ENCODE peak calls at places on chromosome 1, in six cellular contexts. V, C, U, S, J and Y are unnamed samples.

GRCh38 chr1:186042216-186042615 is 308.0 kb downstream of the HMCN1 start:
- DNase-seq in S (no peak), V (no peak), U (no peak), J (no peak), C (no peak), Y (peak)

GRCh38 chr1:183887826-183888819 is 83.2 kb downstream of the RGL1 start:
- DNase-seq in U (no peak), J (peak), S (no peak), C (peak), V (no peak), Y (no peak)

GRCh38 chr1:13916530-13916929 is 216.5 kb downstream of the PRDM2 start:
- DNase-seq in C (no peak), S (no peak), J (no peak), U (no peak), V (no peak), Y (no peak)

GRCh38 chr1:48059289-48059688 is 62.1 kb upstream of the TRABD2B start:
- DNase-seq in S (no peak), U (no peak), C (no peak), V (no peak), J (no peak), Y (no peak)

GRCh38 chr1:31660871-31661455 is 16.3 kb upstream of the PEF1 start:
- DNase-seq in C (no peak), U (no peak), S (no peak), J (no peak), V (no peak), Y (no peak)

GRCh38 chr1:53324321-53324720 is 3.5 kb downstream of the LRP8 start:
- DNase-seq in J (no peak), U (no peak), C (no peak), S (no peak), V (peak), Y (no peak)

GRCh38 chr1:247332215-247332900 is 691 bp upstream of the ZNF496 start:
- DNase-seq in V (peak), U (no peak), C (peak), S (peak), J (peak), Y (peak)

GRCh38 chr1:118960567-118961136 is 27.5 kb downstream of the TBX15 start:
- DNase-seq in J (no peak), C (peak), U (no peak), S (no peak), V (peak), Y (no peak)

GRCh38 chr1:7786785-7787184 is 2.7 kb downstream of the PER3 start:
- DNase-seq in V (no peak), U (no peak), S (no peak), C (no peak), J (no peak), Y (no peak)

GRCh38 chr1:153341431-153341934 is 7.2 kb downstream of the PGLYRP4 start:
- DNase-seq in U (no peak), J (no peak), C (no peak), S (no peak), V (no peak), Y (no peak)

GRCh38 chr1:4711191-4711915 is 56.9 kb downstream of the AJAP1 start:
- DNase-seq in S (peak), J (no peak), C (no peak), U (no peak), V (no peak), Y (no peak)

GRCh38 chr1:24417681-24418080 is 2.1 kb downstream of the NIPAL3 start:
- DNase-seq in C (peak), S (no peak), U (peak), V (no peak), J (peak), Y (peak)

GRCh38 chr1:96698332-96698983 is 23.1 kb upstream of the PTBP2 start:
- DNase-seq in C (peak), U (no peak), J (peak), V (no peak), S (no peak), Y (no peak)

GRCh38 chr1:85585845-85586244 is 5.3 kb downstream of the CCN1 start:
- DNase-seq in J (peak), U (peak), S (no peak), C (peak), V (no peak), Y (no peak)

GRCh38 chr1:16156848-16157495 is 1.1 kb upstream of the EPHA2 start:
- DNase-seq in S (no peak), C (peak), U (no peak), J (peak), V (no peak), Y (peak)

GRCh38 chr1:114315601-114316000 is 161.9 kb upstream of the SYT6 start:
- DNase-seq in U (no peak), J (no peak), V (no peak), S (no peak), C (peak), Y (no peak)

GRCh38 chr1:63593887-63594617 is 841 bp downstream of the PGM1 start:
- DNase-seq in U (peak), C (peak), J (peak), V (peak), S (peak), Y (peak)

GRCh38 chr1:228768345-228768717 is 33.1 kb downstream of the RHOU start:
- DNase-seq in S (no peak), U (no peak), C (no peak), J (no peak), V (no peak), Y (no peak)

GRCh38 chr1:6813165-6813564 is 27.9 kb downstream of the CAMTA1 start:
- DNase-seq in S (no peak), U (no peak), J (no peak), C (no peak), V (no peak), Y (no peak)

GRCh38 chr1:150142083-150142482 is 7.6 kb upstream of the PLEKHO1 start:
- DNase-seq in J (no peak), V (no peak), S (no peak), U (no peak), C (no peak), Y (no peak)

GRCh38 chr1:44637590-44638411 is 36.5 kb downstream of the TMEM53 start:
- DNase-seq in U (peak), S (no peak), V (no peak), C (no peak), J (no peak), Y (no peak)

GRCh38 chr1:8330271-8331125 is 12.6 kb downstream of the SLC45A1 start:
- DNase-seq in U (no peak), C (no peak), V (no peak), J (no peak), S (no peak), Y (no peak)

GRCh38 chr1:3498986-3499385 is 44.5 kb downstream of the ARHGEF16 start:
- DNase-seq in U (no peak), C (no peak), S (no peak), J (no peak), V (no peak), Y (no peak)

GRCh38 chr1:172399369-172400072 is 21.0 kb upstream of the C1orf105 start:
- DNase-seq in S (peak), J (peak), U (peak), V (peak), C (peak), Y (peak)

GRCh38 chr1:52002038-52002917 is 11.8 kb upstream of the RAB3B start:
- DNase-seq in C (peak), U (peak), J (peak), S (peak), V (no peak), Y (peak)

GRCh38 chr1:67879485-67879884 is 46.2 kb upstream of the GNG12 start:
- DNase-seq in C (no peak), U (no peak), V (no peak), J (no peak), S (no peak), Y (no peak)

GRCh38 chr1:160954158-160955104 is at the start of gene ITLN2:
- DNase-seq in J (peak), C (peak), S (peak), V (no peak), U (peak), Y (peak)

GRCh38 chr1:27551170-27551952 is 52.6 kb downstream of the AHDC1 start:
- DNase-seq in J (no peak), V (no peak), U (no peak), C (no peak), S (no peak), Y (no peak)

GRCh38 chr1:154353966-154354365 is 28.6 kb downstream of the ATP8B2 start:
- DNase-seq in C (no peak), J (no peak), S (no peak), U (no peak), V (no peak), Y (no peak)
- TF ChIP-seq CTCF in C (no peak), J (no peak), S (no peak), U (no peak), V (no peak), Y (no peak)

GRCh38 chr1:159173303-159173702 is 1.9 kb downstream of the CADM3 start:
- DNase-seq in S (no peak), C (no peak), V (no peak), U (no peak), J (no peak), Y (no peak)

GRCh38 chr1:159172599-159173291 is 1.3 kb downstream of the CADM3 start:
- DNase-seq in J (no peak), U (no peak), V (peak), C (no peak), S (no peak), Y (no peak)

GRCh38 chr1:159171688-159172501 is 480 bp downstream of the CADM3 start:
- DNase-seq in U (no peak), S (no peak), J (no peak), V (peak), C (no peak), Y (peak)

GRCh38 chr1:159170639-159171038 is 776 bp upstream of the CADM3 start:
- DNase-seq in J (no peak), S (no peak), C (no peak), U (no peak), V (no peak), Y (peak)

DNA sequence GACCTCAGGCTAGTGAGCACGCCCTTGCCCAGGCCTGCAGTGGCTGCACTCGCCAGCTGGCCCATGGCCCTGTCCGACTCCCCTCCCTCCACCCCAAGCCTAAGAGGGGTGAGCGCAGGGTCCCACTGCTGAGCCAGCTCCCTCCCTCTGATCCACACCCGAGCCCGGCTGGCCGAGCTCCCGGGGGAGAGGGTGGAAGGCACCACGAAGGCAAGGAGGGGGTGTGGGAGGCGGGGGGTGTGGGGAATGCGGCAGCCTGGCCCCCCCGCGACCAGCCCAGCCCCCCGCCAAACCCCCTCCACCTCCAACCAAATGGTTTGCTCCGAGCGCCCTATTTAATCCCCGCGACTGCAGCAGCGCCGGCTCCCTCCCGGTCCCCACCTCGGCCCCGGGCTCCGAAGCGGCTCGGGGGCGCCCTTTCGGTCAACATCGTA is at the start of gene CADM3:
- DNase-seq in S (no peak), U (no peak), J (no peak), C (no peak), V (peak), Y (no peak)
- H3K4me3 ChIP-seq in S (no peak), U (no peak), J (no peak), C (no peak), V (peak), Y (no peak)

DNA sequence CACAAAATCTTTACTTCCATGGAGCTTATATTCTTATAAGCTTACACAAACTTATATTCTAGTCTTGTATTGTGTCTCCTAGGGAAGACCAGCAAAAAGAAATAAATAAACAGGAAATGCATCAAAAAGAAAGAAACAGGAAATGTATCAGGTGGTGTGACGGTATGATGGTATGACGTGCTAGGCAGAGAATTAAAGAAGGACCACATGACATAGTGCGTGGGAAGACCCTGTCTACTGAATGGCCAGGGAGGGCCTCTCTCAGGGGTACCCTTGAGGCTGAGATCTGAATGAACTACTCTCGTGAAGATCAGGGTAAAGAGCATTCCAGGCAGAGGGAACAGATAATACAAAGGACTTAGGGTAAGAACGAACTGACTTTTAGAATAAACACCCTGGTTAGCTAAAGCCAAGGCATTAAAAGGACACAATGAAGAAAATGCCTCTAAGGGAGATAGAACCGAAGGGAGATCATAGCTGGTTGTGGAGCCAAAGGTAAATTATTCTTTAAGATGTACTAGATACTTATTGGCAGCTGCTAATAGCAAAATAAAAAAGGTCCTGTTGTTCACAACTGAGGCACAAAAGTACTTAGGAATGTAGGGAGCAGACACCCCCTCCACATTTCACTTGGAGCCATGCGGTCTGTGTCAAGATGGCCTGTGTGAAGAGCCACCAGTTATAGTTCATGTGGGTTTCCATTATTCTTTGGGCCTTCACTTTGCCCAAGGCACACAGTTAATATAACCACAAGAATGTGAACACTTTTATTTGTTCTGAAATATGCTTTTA is 15.8 kb upstream of the WDR26 start:
- DNase-seq in V (no peak), J (no peak), U (no peak), S (no peak), C (no peak), Y (no peak)
- TF ChIP-seq CTCF in V (no peak), J (no peak), U (no peak), S (no peak), C (no peak), Y (no peak)

GRCh38 chr1:111131693-111132092 is 8.2 kb downstream of the DRAM2 start:
- DNase-seq in S (no peak), V (no peak), J (no peak), C (no peak), U (no peak), Y (no peak)

GRCh38 chr1:111133863-111134262 is 6.0 kb downstream of the DRAM2 start:
- DNase-seq in J (no peak), U (no peak), V (no peak), C (no peak), S (no peak), Y (no peak)

GRCh38 chr1:111126354-111126753 is 13.5 kb downstream of the DRAM2 start:
- DNase-seq in V (no peak), S (no peak), U (no peak), J (no peak), C (no peak), Y (no peak)

DNA sequence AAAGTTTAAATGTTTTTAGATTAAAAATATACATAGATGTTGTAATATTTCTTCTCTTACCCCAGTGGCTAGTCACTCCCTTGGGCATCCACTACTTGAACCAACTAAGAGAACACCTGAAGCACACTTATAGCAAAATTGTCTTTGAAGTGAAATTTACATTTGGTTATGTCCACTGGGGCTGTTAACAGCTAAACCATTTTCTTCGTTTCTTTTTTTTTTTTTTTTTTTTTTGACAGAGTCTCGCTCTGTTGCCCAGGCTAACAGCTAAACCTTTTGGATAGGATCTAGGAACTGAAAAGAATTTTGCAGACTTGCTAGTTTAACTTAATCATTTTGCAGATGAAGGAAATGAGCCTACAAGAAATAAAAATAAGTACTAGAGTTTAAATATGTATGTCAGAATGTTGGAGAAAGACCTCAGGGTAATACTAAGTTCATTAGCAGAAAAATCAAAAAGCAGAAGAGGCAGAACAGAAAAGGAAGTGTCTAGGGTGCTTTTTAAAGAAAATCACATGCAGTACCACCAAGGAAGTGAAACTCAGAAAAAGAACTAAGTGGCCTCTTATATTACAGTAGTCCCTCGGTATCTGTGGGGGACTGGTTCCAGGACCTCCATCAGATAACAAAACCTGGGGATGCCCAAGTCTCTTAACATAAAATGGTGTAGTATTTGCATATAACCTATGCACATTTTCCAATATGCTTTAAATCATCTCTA is 11.8 kb downstream of the DRAM2 start:
- DNase-seq in U (no peak), V (no peak), C (no peak), J (no peak), S (no peak), Y (no peak)
- H3K4me3 ChIP-seq in U (no peak), V (no peak), C (no peak), J (no peak), S (no peak), Y (no peak)

GRCh38 chr1:115330480-115331013 is 7.5 kb downstream of the NGF start:
- DNase-seq in U (peak), V (no peak), J (peak), C (peak), S (no peak), Y (peak)
- TF ChIP-seq CTCF in U (no peak), V (no peak), J (peak), C (peak), S (no peak), Y (peak)

GRCh38 chr1:110878993-110879392 is 6.0 kb downstream of the CD53 start:
- DNase-seq in C (no peak), U (no peak), S (no peak), V (no peak), J (no peak), Y (no peak)

GRCh38 chr1:110877776-110878175 is 4.8 kb downstream of the CD53 start:
- DNase-seq in V (no peak), J (no peak), U (no peak), C (no peak), S (no peak), Y (no peak)

GRCh38 chr1:110875216-110875731 is 2.3 kb downstream of the CD53 start:
- DNase-seq in C (no peak), V (no peak), J (no peak), S (peak), U (no peak), Y (peak)

GRCh38 chr1:110877364-110877763 is 4.4 kb downstream of the CD53 start:
- DNase-seq in C (no peak), S (no peak), U (no peak), J (no peak), V (no peak), Y (no peak)

DNA sequence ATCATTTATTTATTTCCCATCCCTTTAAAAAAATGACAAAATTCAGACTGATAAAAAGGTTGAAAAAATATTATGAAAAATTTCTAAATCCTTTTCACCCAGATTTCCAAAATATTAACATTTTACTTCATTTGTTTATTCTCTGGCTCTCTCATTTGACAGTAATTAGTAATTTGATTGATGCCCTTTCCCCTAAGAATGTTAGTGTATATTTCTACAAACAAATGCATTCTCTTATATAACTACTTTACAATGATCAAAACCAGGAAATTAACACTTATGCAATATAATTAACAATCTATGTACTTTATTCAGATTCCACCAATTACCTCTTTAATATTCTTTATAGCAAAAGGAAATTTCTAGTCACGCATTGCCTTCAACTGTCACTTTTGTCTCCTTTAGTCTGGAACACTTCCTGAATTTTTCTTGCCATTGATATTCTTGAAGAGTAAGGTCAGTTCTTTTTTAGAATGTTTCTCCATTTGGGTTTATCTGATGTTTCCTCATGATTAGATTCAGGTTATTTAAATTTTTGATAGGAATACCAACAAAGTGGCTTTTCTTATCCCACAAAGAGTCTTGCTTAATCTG is 3.9 kb downstream of the CD53 start:
- DNase-seq in S (no peak), C (no peak), U (no peak), J (no peak), V (no peak), Y (no peak)
- H3K4me3 ChIP-seq in S (no peak), C (no peak), U (no peak), J (no peak), V (no peak), Y (no peak)

GRCh38 chr1:213370523-213370922 is 319.5 kb downstream of the RPS6KC1 start:
- DNase-seq in U (no peak), C (no peak), V (no peak), J (no peak), S (no peak), Y (no peak)

GRCh38 chr1:213371769-213372619 is 321.0 kb downstream of the RPS6KC1 start:
- DNase-seq in S (no peak), V (no peak), C (no peak), U (no peak), J (no peak), Y (no peak)

GRCh38 chr1:213375002-213375401 is 324.0 kb downstream of the RPS6KC1 start:
- DNase-seq in C (no peak), S (no peak), J (no peak), U (no peak), V (no peak), Y (no peak)

GRCh38 chr1:213376862-213377372 is 325.9 kb downstream of the RPS6KC1 start:
- DNase-seq in J (no peak), C (peak), V (no peak), S (no peak), U (no peak), Y (no peak)

DNA sequence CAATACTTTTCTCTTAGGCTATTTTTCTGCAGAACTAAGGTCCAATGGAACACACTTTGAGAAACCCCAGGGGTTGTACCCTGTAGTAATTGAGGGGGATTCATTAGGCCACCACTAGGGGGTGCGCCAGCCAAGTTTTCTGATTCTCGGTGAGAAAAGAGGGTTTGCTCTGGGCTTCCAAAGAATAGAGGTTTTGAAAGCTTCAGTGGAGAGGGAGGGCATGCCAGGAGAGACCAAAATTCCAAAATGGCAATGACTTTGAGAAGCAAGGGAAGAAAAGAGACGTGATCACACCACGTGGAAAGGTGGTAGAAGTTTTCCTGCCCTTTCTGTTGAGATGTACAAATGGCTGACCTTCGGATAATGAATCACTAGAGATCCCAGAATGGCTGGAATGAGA is 323.3 kb downstream of the RPS6KC1 start:
- DNase-seq in V (peak), J (peak), C (peak), U (no peak), S (peak), Y (peak)
- TF ChIP-seq CTCF in V (peak), J (peak), C (peak), U (peak), S (peak), Y (peak)

GRCh38 chr1:89555550-89555949 is 30.9 kb downstream of the LRRC8B start:
- DNase-seq in S (no peak), C (no peak), J (no peak), V (no peak), U (no peak), Y (no peak)
- H3K4me3 ChIP-seq in S (no peak), C (no peak), J (no peak), V (no peak), U (no peak), Y (no peak)